ENCODE peak calls at places on chromosome 16, in eight cellular contexts. Q is hepatocyte; M is NB4; J is iPS DF 6.9; G is stimulated activated CD4-positive, alpha-beta T cell treated with anti-CD3 and anti-CD28 coated beads, Interleukin-4, amount 100 ng/mL, for 4 hours; V is mucosa of descending colon; N is T1000; B is dorsolateral prefrontal cortex. O is an unnamed sample.

GRCh38 chr16:55665511-55665910 is 9.7 kb downstream of the SLC6A2 start:
- DNase-seq in B (no peak), G (no peak), Q (no peak), N (no peak), M (no peak), J (no peak), V (no peak), O (no peak)

GRCh38 chr16:89720859-89721643 is at the start of the genes VPS9D1 and ZNF276:
- DNase-seq in B (peak), Q (peak), J (no peak), N (peak), G (peak), V (peak), M (peak), O (no peak)

GRCh38 chr16:81473066-81473488 is 28.5 kb downstream of the CMIP start:
- DNase-seq in B (no peak), J (no peak), V (no peak), Q (no peak), N (no peak), G (no peak), M (no peak), O (no peak)

GRCh38 chr16:13453938-13454553 is 465.9 kb upstream of the ERCC4 start:
- DNase-seq in J (peak), G (peak), M (peak), B (no peak), V (peak), Q (peak), N (no peak), O (no peak)

GRCh38 chr16:10756574-10756973 is 12.9 kb downstream of the NUBP1 start:
- DNase-seq in G (no peak), J (no peak), Q (no peak), N (no peak), B (no peak), M (no peak), V (no peak), O (no peak)

GRCh38 chr16:87303431-87303930 is 13.7 kb downstream of the C16orf95 start:
- DNase-seq in J (no peak), N (no peak), B (no peak), Q (no peak), M (peak), G (no peak), V (no peak), O (no peak)

GRCh38 chr16:66947302-66948033 is 12.2 kb downstream of the CES2 start:
- DNase-seq in Q (peak), M (peak), J (peak), N (peak), B (peak), G (peak), V (peak), O (no peak)

GRCh38 chr16:48292452-48292851 is 45.1 kb upstream of the ABCC11 start:
- DNase-seq in V (no peak), B (no peak), J (no peak), Q (no peak), M (no peak), N (no peak), G (no peak), O (no peak)

GRCh38 chr16:4514606-4515005 is 24.0 kb downstream of the CDIP1 start:
- DNase-seq in J (no peak), V (no peak), M (no peak), Q (no peak), B (no peak), G (no peak), N (no peak), O (no peak)

GRCh38 chr16:10093564-10093963 is 88.7 kb downstream of the GRIN2A start:
- DNase-seq in Q (no peak), N (no peak), G (no peak), J (no peak), V (no peak), B (no peak), M (peak), O (no peak)

GRCh38 chr16:57128787-57129389 is 36.5 kb downstream of the CPNE2 start:
- DNase-seq in B (no peak), V (no peak), M (no peak), G (no peak), Q (no peak), N (no peak), J (no peak), O (no peak)

GRCh38 chr16:20323591-20324117 is 3.7 kb downstream of the GP2 start:
- DNase-seq in N (no peak), B (no peak), V (no peak), G (no peak), Q (no peak), M (no peak), J (no peak), O (no peak)

O was measured in kidney epithelial cell.